ENCODE peak calls at places on chromosomes 3 and 15, in nine cellular contexts. X is GM23248, H is upper lobe of left lung, G is HepG2, E is ovary, T is adipocyte, R is tibial artery, J is endothelial cell of umbilical vein, M is colonic mucosa. B is an unnamed sample. For H3K36me3, H3K4me1 and H3K9me3, the result is how much of the 10 kb centered on the place peaks cover.

GRCh38 chr3:95254771-95255170 is 1191.9 kb downstream of the NSUN3 start:
- DNase-seq in M (no peak), J (no peak), E (no peak), X (no peak), G (no peak), R (no peak), T (no peak), H (no peak), B (no peak)

GRCh38 chr15:76158815-76159214 is 99.0 kb downstream of the TMEM266 start:
- DNase-seq in E (no peak), J (no peak), G (no peak), H (no peak), T (no peak), M (no peak), X (no peak), R (no peak), B (no peak)

GRCh38 chr3:98333989-98334606 is 19.6 kb upstream of the OR5K4 start:
- DNase-seq in M (no peak), G (no peak), E (no peak), T (no peak), R (no peak), X (no peak), H (no peak), J (peak), B (no peak)

GRCh38 chr15:84911879-84912660 is 27.6 kb downstream of the SLC28A1 start:
- DNase-seq in M (peak), E (peak), G (peak), X (peak), J (peak), H (no peak), R (peak), T (peak), B (peak)

GRCh38 chr3:141202682-141203081 is 28.9 kb upstream of the PXYLP1 start:
- DNase-seq in R (no peak), E (no peak), X (no peak), T (no peak), G (no peak), J (no peak), H (no peak), M (no peak), B (no peak)

GRCh38 chr15:47987908-47988532 is 132.8 kb upstream of the SLC24A5 start:
- DNase-seq in J (peak), M (peak), G (peak), R (no peak), T (peak), X (peak), E (no peak), H (no peak), B (peak)

GRCh38 chr15:65300924-65301441 is 3.5 kb upstream of the RNU5B-1 start:
- DNase-seq in E (no peak), G (no peak), M (no peak), H (peak), R (no peak), T (no peak), J (no peak), X (no peak), B (no peak)

GRCh38 chr3:169772530-169772950 is 656 bp upstream of the MYNN start:
- DNase-seq in J (peak), M (peak), G (peak), R (peak), T (peak), E (peak), X (peak), H (no peak), B (peak)

GRCh38 chr15:76840830-76841460 is 64.2 kb downstream of the SCAPER start:
- DNase-seq in R (no peak), J (peak), G (peak), X (peak), T (peak), E (no peak), H (no peak), M (no peak), B (no peak)

GRCh38 chr3:195352895-195353488 is 82.0 kb upstream of the XXYLT1 start:
- DNase-seq in H (no peak), X (peak), M (no peak), J (no peak), T (peak), G (peak), E (no peak), R (no peak), B (no peak)

GRCh38 chr3:169347597-169347996 is 315.9 kb downstream of the MECOM start:
- DNase-seq in T (no peak), J (no peak), M (no peak), H (no peak), R (no peak), X (no peak), E (no peak), G (no peak), B (no peak)

GRCh38 chr3:58051196-58051595 is 43.0 kb downstream of the FLNB start:
- DNase-seq in M (no peak), T (peak), G (no peak), E (no peak), R (no peak), H (no peak), J (no peak), X (peak), B (peak)

GRCh38 chr3:196694202-196694638 is 17.8 kb downstream of the CEP19 start:
- DNase-seq in J (no peak), M (no peak), T (peak), E (no peak), X (peak), H (no peak), G (no peak), R (no peak), B (no peak)

GRCh38 chr3:154301556-154301955 is 22.7 kb downstream of the DHX36 start:
- DNase-seq in R (no peak), X (no peak), G (no peak), T (no peak), M (no peak), H (no peak), E (no peak), J (no peak), B (no peak)

GRCh38 chr3:3038201-3038991 is 71.8 kb downstream of the IL5RA start:
- DNase-seq in G (no peak), T (no peak), H (peak), R (peak), M (no peak), J (no peak), E (no peak), X (no peak), B (no peak)

GRCh38 chr3:127694467-127695215 is 21.9 kb downstream of the ABTB1 start:
- DNase-seq in G (peak), E (no peak), J (peak), T (peak), R (no peak), H (no peak), X (peak), M (peak), B (no peak)

GRCh38 chr3:47712398-47712797 is 69.3 kb downstream of the SMARCC1 start:
- DNase-seq in M (no peak), G (no peak), T (no peak), J (no peak), H (no peak), X (no peak), E (no peak), R (no peak), B (no peak)
- H3K36me3 ChIP-seq in M (under half), G (half or more), T (half or more), J (under half), H (under half), X (half or more), E (under half), R (under half), B (half or more)

GRCh38 chr3:13010770-13011169 is 62.5 kb downstream of the IQSEC1 start:
- DNase-seq in G (no peak), J (no peak), M (no peak), X (no peak), E (no peak), T (no peak), R (no peak), H (no peak), B (no peak)

GRCh38 chr3:13009132-13009945 is 63.9 kb downstream of the IQSEC1 start:
- DNase-seq in G (no peak), M (peak), J (peak), H (peak), E (no peak), X (no peak), T (no peak), R (peak), B (no peak)

GRCh38 chr3:13008114-13008995 is 64.9 kb downstream of the IQSEC1 start:
- DNase-seq in J (no peak), R (no peak), G (no peak), M (no peak), X (no peak), T (no peak), H (no peak), E (no peak), B (no peak)

GRCh38 chr3:13011369-13012227 is 61.6 kb downstream of the IQSEC1 start:
- DNase-seq in G (peak), R (no peak), J (no peak), M (peak), T (no peak), X (no peak), E (no peak), H (no peak), B (no peak)

GRCh38 chr3:13009946-13010315 is 63.3 kb downstream of the IQSEC1 start:
- DNase-seq in J (no peak), R (no peak), E (no peak), M (no peak), X (no peak), T (no peak), H (no peak), G (no peak), B (no peak)
- H3K4me1 ChIP-seq in J (under half), R (under half), E (under half), M (under half), X (under half), T (under half), H (half or more), G (under half), B (under half)

GRCh38 chr3:45280227-45280626 is 54.1 kb upstream of the TMEM158 start:
- DNase-seq in M (no peak), T (no peak), J (no peak), H (no peak), R (no peak), E (no peak), X (peak), G (no peak), B (no peak)

GRCh38 chr3:45277636-45278035 is 51.5 kb upstream of the TMEM158 start:
- DNase-seq in H (no peak), R (no peak), G (no peak), E (no peak), X (no peak), J (no peak), M (no peak), T (no peak), B (no peak)

GRCh38 chr3:45275006-45275704 is 49.1 kb upstream of the TMEM158 start:
- DNase-seq in X (no peak), G (no peak), R (no peak), J (no peak), M (no peak), T (no peak), H (no peak), E (no peak), B (no peak)

GRCh38 chr3:45280971-45281370 is 54.9 kb upstream of the TMEM158 start:
- DNase-seq in X (no peak), T (no peak), R (no peak), M (no peak), H (no peak), E (no peak), J (no peak), G (no peak), B (no peak)
- H3K9me3 ChIP-seq in X (under half), T (under half), R (under half), M (under half), H (under half), E (under half), J (under half), G (under half), B (under half)

GRCh38 chr3:25747033-25747432 is 36.2 kb downstream of the NGLY1 start:
- DNase-seq in E (no peak), J (no peak), M (no peak), R (no peak), X (peak), H (no peak), G (no peak), T (no peak), B (no peak)
- H3K36me3 ChIP-seq in E (under half), J (under half), M (under half), R (half or more), X (under half), H (under half), G (under half), T (half or more), B (under half)

GRCh38 chr3:71513081-71513480 is 70.4 kb downstream of the FOXP1 start:
- DNase-seq in T (no peak), M (no peak), J (no peak), X (no peak), G (no peak), R (no peak), H (no peak), E (no peak), B (no peak)

GRCh38 chr3:71511446-71511845 is 72.1 kb downstream of the FOXP1 start:
- DNase-seq in M (no peak), X (peak), E (no peak), G (no peak), H (no peak), J (no peak), R (no peak), T (no peak), B (no peak)

GRCh38 chr3:71512000-71512399 is 71.5 kb downstream of the FOXP1 start:
- DNase-seq in J (no peak), M (peak), H (no peak), R (no peak), G (peak), E (no peak), X (no peak), T (no peak), B (no peak)

GRCh38 chr3:71513495-71513894 is 70.0 kb downstream of the FOXP1 start:
- DNase-seq in T (no peak), H (no peak), G (no peak), E (no peak), M (no peak), X (no peak), R (no peak), J (no peak), B (no peak)

GRCh38 chr3:71512544-71512943 is 71.0 kb downstream of the FOXP1 start:
- DNase-seq in J (no peak), X (no peak), G (no peak), E (no peak), T (no peak), H (no peak), R (no peak), M (no peak), B (no peak)
- H3K4me1 ChIP-seq in J (under half), X (half or more), G (under half), E (under half), T (under half), H (under half), R (under half), M (under half), B (under half)

DNA sequence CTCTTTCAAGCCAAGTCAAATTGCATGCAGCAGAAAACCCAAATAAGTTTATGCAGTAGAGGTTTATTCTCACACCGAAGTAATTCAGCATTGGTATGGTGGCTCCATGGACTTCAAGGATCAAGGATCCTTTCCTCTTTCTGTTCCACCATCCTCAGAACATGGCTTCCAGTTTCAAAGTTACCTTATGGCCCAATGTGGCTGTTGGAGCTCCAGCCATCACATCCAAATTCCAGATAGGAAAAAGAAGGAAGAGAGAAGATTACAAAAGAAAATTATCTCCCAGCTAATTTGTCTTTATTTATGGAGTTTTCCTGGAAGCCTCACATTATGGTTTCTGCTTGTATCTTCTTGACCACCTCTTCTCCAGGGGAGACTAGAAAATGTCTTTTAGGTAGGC is 282.5 kb upstream of the CTDSPL start:
- DNase-seq in X (no peak), R (no peak), H (no peak), M (no peak), E (no peak), G (no peak), T (no peak), J (no peak), B (no peak)
- H3K9me3 ChIP-seq in X (under half), R (under half), H (under half), M (under half), E (under half), G (under half), T (under half), J (under half), B (under half)

GRCh38 chr3:52481819-52482521 is 13.2 kb upstream of the STAB1 start:
- DNase-seq in X (peak), M (no peak), R (no peak), G (no peak), J (peak), H (no peak), E (no peak), T (peak), B (no peak)

GRCh38 chr3:52487050-52487787 is 7.9 kb upstream of the STAB1 start:
- DNase-seq in J (no peak), E (no peak), G (no peak), M (no peak), X (no peak), T (no peak), R (no peak), H (peak), B (no peak)

GRCh38 chr3:52483081-52483480 is 12.1 kb upstream of the STAB1 start:
- DNase-seq in X (no peak), J (no peak), G (no peak), H (no peak), E (no peak), R (no peak), T (no peak), M (no peak), B (no peak)

GRCh38 chr3:52483577-52484495 is 11.3 kb upstream of the STAB1 start:
- DNase-seq in X (peak), E (no peak), R (no peak), J (no peak), G (peak), H (no peak), M (no peak), T (peak), B (peak)

DNA sequence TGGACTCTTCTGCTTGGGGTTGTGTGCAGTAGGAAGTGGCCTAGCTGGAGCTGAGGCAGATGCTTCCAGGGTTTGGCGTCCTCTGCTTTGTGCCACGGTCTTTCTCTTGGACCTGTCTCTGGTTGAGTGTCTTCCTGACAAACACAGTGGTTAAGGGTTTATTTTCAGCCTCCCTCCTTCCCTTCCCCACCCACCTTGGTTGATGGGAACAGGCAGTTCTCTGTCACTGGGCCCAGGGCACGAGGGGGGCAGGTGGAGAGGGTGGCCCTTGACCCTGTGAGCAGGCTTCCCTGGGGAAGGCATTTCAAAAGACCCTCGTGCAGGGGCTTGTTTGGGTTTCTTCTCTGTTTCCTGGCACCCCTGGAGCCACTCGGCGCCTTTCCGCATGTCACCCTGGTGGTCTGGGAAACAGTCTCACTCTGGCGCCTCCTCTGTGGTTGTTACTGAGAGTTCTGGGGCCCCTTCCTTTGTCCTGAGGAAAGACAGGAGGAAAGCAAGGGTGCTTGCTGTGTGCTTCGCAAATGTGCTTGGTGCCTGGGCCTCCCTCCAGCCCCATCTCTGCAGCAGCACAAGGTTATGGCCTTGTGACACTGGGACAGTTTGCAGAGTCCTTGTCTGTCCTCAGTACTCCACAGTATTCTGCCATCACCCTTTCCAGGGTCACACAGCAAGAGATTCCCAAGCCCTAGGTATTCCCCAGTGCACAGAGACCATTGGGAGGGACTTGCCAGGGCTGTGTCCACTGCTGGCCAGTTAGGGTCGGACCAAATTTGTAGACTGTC is 10.3 kb upstream of the STAB1 start:
- DNase-seq in E (no peak), R (no peak), M (no peak), G (no peak), H (no peak), J (no peak), X (no peak), T (no peak), B (no peak)
- H3K36me3 ChIP-seq in E (under half), R (half or more), M (under half), G (half or more), H (half or more), J (half or more), X (under half), T (half or more), B (half or more)

GRCh38 chr3:52054689-52055511 is 1.5 kb downstream of the DUSP7 start:
- DNase-seq in H (no peak), T (peak), M (peak), G (no peak), X (peak), E (peak), J (peak), R (no peak), B (no peak)

GRCh38 chr3:52057806-52058099 is 1.4 kb upstream of the DUSP7 start:
- DNase-seq in M (no peak), R (no peak), H (no peak), G (no peak), E (no peak), T (no peak), J (no peak), X (peak), B (no peak)

GRCh38 chr3:52056521-52056967 is at the start of gene DUSP7:
- DNase-seq in X (peak), E (peak), J (no peak), T (peak), G (no peak), M (peak), H (peak), R (peak), B (no peak)

GRCh38 chr3:52056968-52057805 is 816 bp upstream of the DUSP7 start:
- DNase-seq in G (peak), T (peak), J (peak), M (peak), R (peak), H (peak), E (peak), X (peak), B (peak)

DNA sequence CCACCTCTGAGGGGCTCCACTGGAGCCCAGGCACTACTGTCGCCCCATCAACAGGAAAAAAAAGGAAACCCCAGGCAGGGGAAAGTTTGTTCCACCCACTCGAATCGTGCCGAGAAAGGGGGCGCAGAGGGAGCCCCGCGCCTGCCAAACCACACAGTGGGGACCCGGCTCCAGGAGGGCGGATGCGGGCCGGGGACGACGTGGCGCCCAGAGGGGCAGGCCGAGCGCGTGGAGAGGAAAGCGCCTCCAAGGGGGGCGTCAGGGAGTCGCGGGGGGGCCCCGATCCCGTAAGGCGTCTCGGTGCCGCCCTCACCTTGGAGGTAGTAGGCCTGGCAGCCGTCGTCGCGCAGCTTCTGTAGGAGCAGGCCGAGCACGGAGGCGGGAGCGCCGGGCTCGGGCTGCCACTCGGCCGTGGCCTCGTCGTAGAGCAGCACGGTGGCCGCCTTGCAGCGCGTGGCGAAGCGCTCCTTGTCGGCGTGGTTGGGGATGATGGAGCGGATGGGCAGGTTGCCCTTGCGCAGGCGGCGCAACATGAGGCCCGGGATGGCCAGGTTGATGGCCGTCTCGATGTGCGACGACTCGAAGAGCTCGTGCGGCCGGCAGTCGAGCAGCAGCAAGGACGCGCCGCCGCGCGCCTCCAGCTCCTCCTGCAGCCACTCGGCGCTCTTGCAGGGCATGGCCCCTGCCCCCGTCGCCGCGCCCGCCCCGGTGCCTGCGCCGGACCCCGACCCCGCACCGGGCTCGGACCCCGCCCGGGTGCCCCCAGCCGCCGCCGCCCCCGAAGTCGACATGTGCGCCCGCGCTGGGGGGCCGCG is 627 bp downstream of the DUSP7 start:
- DNase-seq in J (peak), X (peak), T (peak), R (no peak), M (peak), H (peak), G (peak), E (peak), B (peak)
- H3K4me1 ChIP-seq in J (under half), X (under half), T (under half), R (under half), M (under half), H (half or more), G (half or more), E (under half), B (under half)

DNA sequence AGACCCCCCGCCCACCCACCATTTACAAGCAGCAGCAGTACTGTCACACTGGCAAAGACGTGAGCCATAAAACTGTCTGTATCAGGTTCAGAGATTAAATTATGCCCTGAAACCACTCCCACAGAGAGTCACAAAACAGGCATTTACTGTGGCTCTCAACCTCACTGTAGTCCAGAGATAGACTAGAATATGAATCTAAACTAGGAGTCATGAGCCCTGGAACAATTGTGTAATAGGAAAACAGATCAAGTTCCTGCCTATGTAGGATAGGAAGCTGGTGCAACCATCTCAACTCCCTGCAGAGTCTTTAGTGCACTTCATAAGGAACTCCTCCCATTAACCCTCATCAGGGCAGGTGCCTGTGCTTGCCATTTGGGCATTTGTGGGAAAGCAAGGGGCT is 61.7 kb downstream of the FAM227B start:
- DNase-seq in X (no peak), T (peak), E (no peak), G (no peak), H (no peak), R (no peak), J (no peak), M (no peak), B (no peak)
- H3K9me3 ChIP-seq in X (under half), T (under half), E (under half), G (under half), H (under half), R (under half), J (under half), M (under half), B (under half)

B was measured in SJSA1.